ENCODE peak calls at places on chromosomes 5 and 9, in ten cellular contexts. U, X, C, A, T, W, R, I, V and F are unnamed samples.

GRCh38 chr9:76835571-76836283 is 70.2 kb downstream of the PRUNE2 start:
- DNase-seq in U (no peak), X (no peak), C (no peak), A (no peak), T (peak), W (no peak), R (no peak), I (no peak), V (peak), F (peak)

GRCh38 chr5:2353871-2354440 is 397.5 kb downstream of the IRX2 start:
- DNase-seq in U (no peak), X (no peak), C (no peak), A (no peak), T (no peak), W (no peak), R (no peak), I (no peak), V (no peak), F (no peak)

GRCh38 chr5:136232316-136232715 is 39.4 kb upstream of the SMIM32 start:
- DNase-seq in U (no peak), X (no peak), C (no peak), A (no peak), T (no peak), W (no peak), R (no peak), I (no peak), V (no peak), F (no peak)

GRCh38 chr5:32044904-32045303 is 129.2 kb downstream of the GOLPH3 start:
- DNase-seq in U (no peak), X (no peak), C (no peak), A (no peak), T (peak), W (no peak), R (no peak), I (no peak), V (peak), F (no peak)

GRCh38 chr5:83026930-83027687 is 50.1 kb downstream of the TMEM167A start:
- DNase-seq in U (peak), X (no peak), C (no peak), A (no peak), T (no peak), W (no peak), R (no peak), I (no peak), V (no peak), F (no peak)

GRCh38 chr5:170611446-170612088 is 107.7 kb downstream of the KCNIP1 start:
- DNase-seq in U (no peak), X (no peak), C (no peak), A (no peak), T (no peak), W (no peak), R (no peak), I (no peak), V (no peak), F (no peak)

GRCh38 chr5:119968690-119969089 is 339.3 kb downstream of the FAM170A start:
- DNase-seq in U (no peak), X (no peak), C (no peak), A (no peak), T (no peak), W (no peak), R (peak), I (no peak), V (no peak), F (no peak)

GRCh38 chr5:82174128-82174918 is 103.8 kb downstream of the RPS23 start:
- DNase-seq in U (peak), X (peak), C (peak), A (peak), T (peak), W (peak), R (peak), I (no peak), V (peak), F (peak)

GRCh38 chr5:127930311-127930710 is 153.3 kb upstream of the SLC12A2 start:
- DNase-seq in U (no peak), X (peak), C (no peak), A (peak), T (peak), W (no peak), R (peak), I (no peak), V (peak), F (no peak)

GRCh38 chr5:5317976-5318375 is 104.5 kb upstream of the ICE1 start:
- DNase-seq in U (no peak), X (no peak), C (no peak), A (no peak), T (no peak), W (no peak), R (no peak), I (no peak), V (no peak), F (no peak)

GRCh38 chr9:72271617-72272478 is 93.2 kb downstream of the ZFAND5 start:
- DNase-seq in U (peak), X (peak), C (peak), A (peak), T (peak), W (peak), R (peak), I (peak), V (peak), F (peak)

GRCh38 chr9:132141364-132141947 is 20.4 kb upstream of the NTNG2 start:
- DNase-seq in U (no peak), X (no peak), C (no peak), A (peak), T (peak), W (no peak), R (no peak), I (no peak), V (no peak), F (no peak)

GRCh38 chr5:116898917-116899316 is 324.3 kb upstream of the SEMA6A start:
- DNase-seq in U (no peak), X (no peak), C (no peak), A (no peak), T (no peak), W (no peak), R (no peak), I (no peak), V (no peak), F (no peak)

GRCh38 chr5:44665101-44665701 is 143.5 kb upstream of the MRPS30 start:
- DNase-seq in U (no peak), X (no peak), C (no peak), A (no peak), T (peak), W (no peak), R (no peak), I (no peak), V (no peak), F (no peak)

GRCh38 chr9:111037744-111038335 is 430 bp downstream of the LPAR1 start:
- DNase-seq in U (no peak), X (peak), C (no peak), A (peak), T (peak), W (no peak), R (peak), I (peak), V (peak), F (no peak)

GRCh38 chr5:150394103-150394502 is 18.6 kb downstream of the CD74 start:
- DNase-seq in U (no peak), X (no peak), C (no peak), A (no peak), T (no peak), W (no peak), R (no peak), I (no peak), V (no peak), F (no peak)

GRCh38 chr5:176545737-176546509 is 3.2 kb upstream of the CDHR2 start:
- DNase-seq in U (no peak), X (peak), C (no peak), A (peak), T (no peak), W (no peak), R (no peak), I (no peak), V (peak), F (no peak)
- TF ChIP-seq POLR2A in U (no peak), X (no peak), C (no peak), A (no peak), T (no peak), W (no peak), R (no peak), I (no peak), V (no peak), F (no peak)

DNA sequence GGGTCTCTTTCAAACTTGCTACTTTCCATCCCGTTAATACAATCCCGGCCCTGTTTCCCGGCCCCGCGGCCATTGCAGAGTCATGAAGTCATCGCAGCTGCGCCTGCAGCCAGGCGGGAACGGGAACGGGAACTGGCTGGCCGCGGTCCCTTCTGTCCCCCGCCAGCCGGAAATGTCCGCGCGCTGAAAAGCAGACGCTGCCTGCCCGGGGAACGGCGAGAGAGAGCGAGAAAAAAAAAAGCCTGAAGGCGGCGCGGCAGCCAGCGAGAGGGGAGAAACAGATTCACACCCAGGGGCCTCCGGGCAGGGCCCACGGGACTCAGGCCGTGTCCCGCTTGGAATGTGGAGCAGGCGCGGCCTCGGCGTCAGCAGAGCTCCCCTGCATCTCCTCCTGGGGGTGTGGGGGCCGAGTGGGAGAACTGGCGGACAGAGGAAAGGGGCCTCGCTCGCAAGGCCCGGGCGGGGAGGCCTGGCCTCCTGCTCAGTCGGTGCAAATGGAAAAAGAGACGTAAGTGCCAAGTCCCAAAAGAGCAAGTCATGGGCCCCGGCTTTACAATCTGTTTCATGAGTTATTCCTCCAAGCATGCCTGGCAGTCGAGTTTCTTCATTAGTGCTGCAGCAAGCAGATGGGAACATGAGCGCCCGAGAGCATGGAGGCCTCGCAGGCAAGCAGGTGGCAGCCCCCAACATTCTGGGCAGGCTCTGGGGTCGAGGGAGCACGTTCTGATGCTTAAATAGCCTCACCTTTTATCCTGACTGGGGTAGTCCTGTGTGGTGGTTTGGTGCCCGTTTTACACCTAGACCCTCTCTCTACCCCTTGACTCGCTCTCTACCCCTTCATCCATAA is 201.3 kb upstream of the GAS1 start:
- DNase-seq in U (peak), X (no peak), C (peak), A (peak), T (no peak), W (peak), R (peak), I (no peak), V (peak), F (peak)
- TF ChIP-seq POLR2A in U (no peak), X (no peak), C (no peak), A (no peak), T (no peak), W (no peak), R (no peak), I (no peak), V (no peak), F (no peak)

DNA sequence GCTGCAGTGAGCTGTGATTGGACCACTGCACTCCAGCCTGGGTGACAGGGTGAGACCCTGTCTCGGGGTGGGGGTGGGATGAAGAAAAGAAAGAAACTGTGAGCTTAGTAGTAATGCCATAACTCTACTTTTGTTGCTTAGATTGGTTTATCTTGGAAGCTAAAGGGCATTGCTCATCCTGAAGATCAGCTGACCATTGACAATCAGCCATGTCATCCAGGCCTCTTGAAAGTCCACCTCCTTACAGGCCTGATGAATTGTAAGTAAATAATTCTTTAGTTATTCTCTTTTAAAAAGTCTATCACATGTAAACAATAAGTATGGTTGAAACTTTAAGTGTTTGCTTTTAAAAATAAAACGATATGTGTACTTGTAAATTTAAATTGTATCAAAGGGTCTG is 11.4 kb downstream of the OCLN start:
- DNase-seq in U (no peak), X (no peak), C (no peak), A (no peak), T (no peak), W (no peak), R (no peak), I (no peak), V (no peak), F (no peak)
- TF ChIP-seq POLR2A in U (no peak), X (no peak), C (no peak), A (no peak), T (no peak), W (no peak), R (no peak), I (no peak), V (no peak), F (no peak)

DNA sequence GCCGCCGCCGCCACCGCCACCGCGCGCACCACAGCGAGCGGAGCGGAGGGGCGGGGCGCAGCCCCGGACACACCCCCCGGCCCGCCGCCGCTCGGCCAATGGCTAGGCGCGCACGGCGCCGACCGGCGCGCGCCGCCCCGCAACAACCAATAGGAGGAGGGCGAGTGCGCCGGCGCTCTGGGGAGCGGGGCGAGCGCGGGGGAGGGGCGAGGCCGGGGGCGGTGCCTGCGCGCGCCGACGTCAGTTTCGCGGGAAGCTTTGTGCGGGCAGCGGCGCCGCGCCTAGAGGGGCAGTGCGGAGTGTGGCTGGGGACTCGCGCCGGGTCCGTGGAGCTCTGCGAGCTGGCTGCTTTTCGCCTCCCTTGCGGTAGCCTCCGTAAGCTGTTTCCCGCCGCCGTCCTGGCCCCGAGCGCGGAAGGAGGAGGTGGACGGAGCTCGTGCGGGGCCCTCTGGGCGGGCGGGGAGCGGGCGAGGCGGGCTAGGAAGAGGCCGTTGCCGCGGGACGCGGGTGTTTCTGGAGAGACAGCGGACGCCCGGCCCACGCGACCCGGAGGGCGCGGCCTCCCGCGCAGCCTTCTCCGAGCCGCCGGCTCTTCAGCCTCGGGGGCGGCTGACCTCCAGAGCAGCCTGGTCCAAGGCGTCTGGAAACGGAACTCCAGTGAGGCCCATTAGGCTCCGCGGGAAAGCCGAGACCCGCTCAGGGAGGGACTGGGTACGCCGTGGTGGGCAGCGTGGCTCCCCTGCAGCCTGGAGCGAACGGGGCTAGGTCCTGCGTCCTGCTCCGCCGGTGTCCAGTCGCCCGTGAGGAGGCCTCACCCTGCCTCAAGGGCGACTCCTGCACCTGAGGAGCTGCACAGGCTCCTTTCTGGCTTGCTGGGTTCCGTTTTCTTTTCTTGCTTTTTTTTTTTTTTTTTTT is at the start of gene ZMYND19:
- DNase-seq in U (peak), X (peak), C (peak), A (peak), T (peak), W (peak), R (peak), I (peak), V (peak), F (peak)
- TF ChIP-seq POLR2A in U (peak), X (peak), C (no peak), A (no peak), T (peak), W (no peak), R (no peak), I (no peak), V (peak), F (no peak)

GRCh38 chr5:175478008-175478383 is 364 bp upstream of the SFXN1 start:
- DNase-seq in U (no peak), X (no peak), C (no peak), A (no peak), T (no peak), W (no peak), R (no peak), I (no peak), V (no peak), F (peak)

GRCh38 chr5:175475248-175475647 is 3.1 kb upstream of the SFXN1 start:
- DNase-seq in U (no peak), X (peak), C (no peak), A (no peak), T (no peak), W (no peak), R (no peak), I (no peak), V (no peak), F (no peak)

GRCh38 chr5:175479125-175479881 is 943 bp downstream of the SFXN1 start:
- DNase-seq in U (no peak), X (peak), C (no peak), A (no peak), T (no peak), W (no peak), R (no peak), I (no peak), V (no peak), F (no peak)

GRCh38 chr5:175477440-175477839 is 920 bp upstream of the SFXN1 start:
- DNase-seq in U (no peak), X (no peak), C (no peak), A (no peak), T (no peak), W (no peak), R (no peak), I (no peak), V (no peak), F (no peak)

DNA sequence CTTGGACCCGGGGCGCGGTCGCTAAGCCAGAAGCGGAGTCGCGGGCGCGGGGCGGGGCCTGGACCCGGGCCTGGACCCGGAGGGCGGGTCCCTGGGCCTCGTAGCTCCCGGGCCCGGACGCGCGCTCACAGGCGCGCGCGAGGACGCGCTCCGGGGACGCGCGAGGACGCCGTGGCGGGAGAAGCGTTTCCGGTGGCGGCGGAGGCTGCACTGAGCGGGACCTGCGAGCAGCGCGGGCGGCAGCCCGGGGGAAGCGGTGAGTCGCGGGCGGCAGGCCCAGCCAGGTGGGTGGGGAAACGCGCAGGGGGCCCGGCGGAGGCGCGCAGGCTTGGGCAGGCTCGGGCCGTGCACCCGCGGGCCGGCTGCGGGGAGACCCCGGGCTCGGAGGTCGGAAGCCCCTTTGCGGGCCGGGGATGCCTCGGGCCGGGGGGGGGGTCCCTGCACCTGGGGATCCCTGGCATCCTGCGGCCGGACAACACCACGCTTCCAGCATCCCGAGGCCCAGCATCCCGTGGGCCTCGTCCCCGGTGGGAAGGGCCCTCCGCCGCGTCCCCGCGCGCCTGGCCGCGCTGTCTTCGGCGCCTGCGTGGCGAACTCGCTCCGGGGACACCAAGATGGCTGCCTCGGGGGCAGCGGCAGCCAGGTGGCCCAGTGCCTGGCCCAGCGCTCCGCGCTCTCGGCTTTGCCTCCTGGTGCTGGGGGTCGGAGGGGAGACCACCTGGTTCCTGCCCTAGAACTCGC is at the start of gene SFXN1:
- DNase-seq in U (peak), X (peak), C (peak), A (peak), T (peak), W (peak), R (peak), I (peak), V (peak), F (peak)
- TF ChIP-seq POLR2A in U (peak), X (peak), C (no peak), A (no peak), T (peak), W (peak), R (no peak), I (peak), V (peak), F (peak)

GRCh38 chr9:124551472-124552339 is 44.5 kb upstream of the NR5A1 start:
- DNase-seq in U (peak), X (peak), C (no peak), A (peak), T (peak), W (no peak), R (peak), I (no peak), V (peak), F (no peak)

GRCh38 chr9:124555043-124555442 is 47.8 kb upstream of the NR5A1 start:
- DNase-seq in U (no peak), X (no peak), C (no peak), A (no peak), T (no peak), W (no peak), R (no peak), I (no peak), V (no peak), F (no peak)

GRCh38 chr9:124553738-124554137 is 46.5 kb upstream of the NR5A1 start:
- DNase-seq in U (no peak), X (no peak), C (no peak), A (no peak), T (peak), W (no peak), R (no peak), I (no peak), V (no peak), F (no peak)

GRCh38 chr9:124544535-124544934 is 37.3 kb upstream of the NR5A1 start:
- DNase-seq in U (no peak), X (no peak), C (no peak), A (no peak), T (no peak), W (no peak), R (no peak), I (no peak), V (no peak), F (no peak)

GRCh38 chr9:124550080-124550479 is 42.9 kb upstream of the NR5A1 start:
- DNase-seq in U (no peak), X (no peak), C (no peak), A (no peak), T (no peak), W (no peak), R (no peak), I (no peak), V (no peak), F (no peak)
- TF ChIP-seq POLR2A in U (no peak), X (no peak), C (no peak), A (no peak), T (no peak), W (no peak), R (no peak), I (no peak), V (no peak), F (no peak)

DNA sequence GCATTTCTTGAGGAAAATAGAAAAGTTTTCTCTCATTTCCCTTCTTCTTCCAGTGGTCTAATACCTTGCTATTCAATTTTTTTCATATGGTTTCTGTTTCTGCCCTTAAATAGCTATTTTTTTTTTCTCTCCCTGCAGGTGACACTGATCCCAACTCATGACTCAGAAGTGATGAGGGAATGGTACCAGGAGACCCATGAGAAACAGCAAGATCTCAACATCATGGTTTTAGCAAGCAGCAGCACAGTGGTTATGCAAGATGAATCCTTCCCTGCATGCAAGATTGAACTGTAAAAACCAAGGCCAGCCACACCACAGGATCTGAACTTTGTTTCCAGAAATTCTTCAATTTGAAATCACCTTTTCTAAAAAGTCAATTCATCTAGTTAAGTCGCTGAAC is 97.7 kb downstream of the MAP1B start:
- DNase-seq in U (no peak), X (no peak), C (no peak), A (no peak), T (no peak), W (no peak), R (no peak), I (no peak), V (no peak), F (no peak)
- TF ChIP-seq POLR2A in U (no peak), X (no peak), C (no peak), A (no peak), T (no peak), W (no peak), R (no peak), I (no peak), V (no peak), F (no peak)